ENCODE peak calls at places on chromosomes 2 and 18, in eight cellular contexts. Z, B, J, X, N, S, G and V are unnamed samples.

GRCh38 chr2:111222204-111222866 is 101.6 kb downstream of the BCL2L11 start:
- DNase-seq in G (no peak), J (no peak), Z (no peak), N (no peak), X (no peak), B (no peak), S (no peak), V (no peak)

GRCh38 chr18:46891742-46892214 is 25.5 kb downstream of the PIAS2 start:
- DNase-seq in B (no peak), N (no peak), X (no peak), S (no peak), J (no peak), G (no peak), Z (no peak), V (no peak)

GRCh38 chr18:49447810-49448745 is 12.4 kb downstream of the DYM start:
- DNase-seq in J (peak; percentile 20), B (peak; percentile 25), S (no peak), Z (no peak), X (peak; percentile 10), G (peak; percentile 65), N (peak; percentile 68), V (peak; percentile 75)

GRCh38 chr18:2425426-2426317 is 145.6 kb downstream of the METTL4 start:
- DNase-seq in X (no peak), S (no peak), B (no peak), J (no peak), N (peak; percentile 2), G (no peak), Z (no peak), V (peak; percentile 55)

GRCh38 chr2:173797586-173798263 is 167.4 kb downstream of the SP3 start:
- DNase-seq in N (no peak), G (no peak), J (no peak), Z (no peak), S (no peak), B (no peak), X (no peak), V (no peak)

GRCh38 chr2:51000849-51001617 is 30.9 kb downstream of the NRXN1 start:
- DNase-seq in S (no peak), J (no peak), N (no peak), B (no peak), X (no peak), G (no peak), Z (no peak), V (no peak)

GRCh38 chr2:28399946-28400345 is 7.3 kb downstream of the FOSL2 start:
- DNase-seq in S (no peak), J (no peak), B (no peak), X (no peak), Z (peak; percentile 25), N (no peak), G (no peak), V (no peak)

GRCh38 chr2:225512873-225513580 is 113.5 kb downstream of the NYAP2 start:
- DNase-seq in X (peak; percentile 79), J (no peak), Z (no peak), G (no peak), B (no peak), S (no peak), N (peak; percentile 59), V (peak; percentile 6)

GRCh38 chr2:28415010-28415409 is 22.4 kb downstream of the FOSL2 start:
- DNase-seq in S (peak; percentile 56), J (no peak), X (no peak), N (no peak), Z (peak; percentile 73), G (no peak), B (no peak), V (no peak)

GRCh38 chr2:200590090-200590489 is 4.3 kb downstream of the AOX1 start:
- DNase-seq in G (no peak), X (no peak), B (no peak), N (peak; percentile 48), J (no peak), Z (peak; percentile 66), S (no peak), V (peak; percentile 69)

GRCh38 chr2:159615187-159615935 is 987 bp downstream of the BAZ2B start:
- DNase-seq in J (peak; percentile 94), Z (peak; percentile 92), N (peak; percentile 93), X (peak; percentile 88), S (peak; percentile 96), G (peak; percentile 79), B (peak; percentile 11), V (peak; percentile 95)

GRCh38 chr18:76395609-76396008 is 99.4 kb downstream of the ZNF516 start:
- DNase-seq in S (no peak), Z (no peak), G (no peak), N (no peak), J (no peak), X (no peak), B (no peak), V (no peak)

GRCh38 chr2:126990605-126991532 is 92.2 kb downstream of the TEX51 start:
- DNase-seq in B (no peak), Z (no peak), N (no peak), G (no peak), X (no peak), J (no peak), S (no peak), V (no peak)

GRCh38 chr2:126982935-126983334 is 84.2 kb downstream of the TEX51 start:
- DNase-seq in X (no peak), N (no peak), G (no peak), B (no peak), S (no peak), J (no peak), Z (no peak), V (no peak)

GRCh38 chr2:126988482-126988881 is 89.8 kb downstream of the TEX51 start:
- DNase-seq in S (no peak), N (no peak), J (no peak), G (no peak), Z (no peak), B (no peak), X (no peak), V (no peak)

GRCh38 chr2:126990200-126990599 is 91.5 kb downstream of the TEX51 start:
- DNase-seq in S (no peak), Z (no peak), J (no peak), G (no peak), N (no peak), B (no peak), X (no peak), V (no peak)

GRCh38 chr2:126986788-126987187 is 88.1 kb downstream of the TEX51 start:
- DNase-seq in B (no peak), Z (no peak), N (no peak), X (no peak), J (no peak), S (no peak), G (no peak), V (no peak)
- H3K27me3 ChIP-seq in B (no peaks in the 10 kb centered on the region), Z (no peaks in the 10 kb centered on the region), N (peaks cover 17% of the 10 kb centered on the region), X (peaks cover 16% of the 10 kb centered on the region), J (no peaks in the 10 kb centered on the region), S (no peaks in the 10 kb centered on the region), G (no peaks in the 10 kb centered on the region), V (peaks cover 37% of the 10 kb centered on the region)

DNA sequence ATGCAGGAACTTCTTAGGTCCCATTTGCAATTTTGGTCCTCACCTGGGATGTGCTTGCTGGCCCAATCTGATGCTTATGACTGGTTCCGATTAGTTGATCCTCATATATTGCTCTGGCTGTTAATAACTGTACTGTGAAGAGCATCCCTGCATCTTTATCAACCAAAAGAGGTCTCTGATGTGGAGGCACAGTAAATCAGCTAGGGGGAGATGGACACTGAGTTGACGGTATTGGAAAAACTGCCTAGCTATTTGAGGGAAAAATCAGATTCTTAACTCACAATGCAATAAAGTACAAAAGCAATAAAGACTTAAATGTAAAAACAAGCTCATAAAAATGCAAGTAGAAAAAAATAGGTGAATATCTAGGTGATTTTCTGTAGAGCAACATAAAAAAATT is 188.0 kb upstream of the TCF4 start:
- DNase-seq in J (no peak), G (no peak), B (no peak), X (no peak), S (no peak), N (no peak), Z (no peak), V (no peak)
- H3K27me3 ChIP-seq in J (no peaks in the 10 kb centered on the region), G (no peaks in the 10 kb centered on the region), B (peaks cover 5% of the 10 kb centered on the region), X (no peaks in the 10 kb centered on the region), S (no peaks in the 10 kb centered on the region), N (no peaks in the 10 kb centered on the region), Z (no peaks in the 10 kb centered on the region), V (no peaks in the 10 kb centered on the region)

GRCh38 chr2:10163498-10164486 is 41.3 kb downstream of the RRM2 start:
- DNase-seq in J (no peak), Z (no peak), S (no peak), N (no peak), B (no peak), G (no peak), X (peak; percentile 28), V (peak; percentile 25)
- H3K27me3 ChIP-seq in J (no peaks in the 10 kb centered on the region), Z (no peaks in the 10 kb centered on the region), S (no peaks in the 10 kb centered on the region), N (no peaks in the 10 kb centered on the region), B (no peaks in the 10 kb centered on the region), G (no peaks in the 10 kb centered on the region), X (no peaks in the 10 kb centered on the region), V (no peaks in the 10 kb centered on the region)

DNA sequence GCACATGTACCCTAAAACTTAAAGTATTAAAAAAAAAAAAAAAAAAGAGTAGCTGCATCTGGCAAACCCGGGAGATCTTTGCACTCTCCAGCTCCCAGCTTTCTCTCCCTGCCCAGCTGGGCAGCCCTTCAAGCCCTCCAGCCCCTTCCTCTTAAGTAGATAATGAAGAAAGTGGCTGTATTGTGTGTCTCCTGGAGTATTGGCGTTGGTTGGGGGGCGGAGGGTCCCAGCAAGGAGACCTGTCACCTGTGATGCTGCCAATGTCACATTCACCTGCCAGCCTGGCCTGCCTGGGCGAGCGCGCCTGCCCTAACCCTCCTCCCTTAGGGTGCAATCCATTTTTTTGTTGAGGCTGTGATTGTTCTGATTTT is 2.0 kb downstream of the C2orf72 start:
- DNase-seq in S (no peak), G (no peak), Z (no peak), N (no peak), X (no peak), J (no peak), B (no peak), V (no peak)
- H3K27me3 ChIP-seq in S (peaks cover 60% of the 10 kb centered on the region), G (peaks cover 7% of the 10 kb centered on the region), Z (no peaks in the 10 kb centered on the region), N (peaks cover 22% of the 10 kb centered on the region), X (peaks cover 52% of the 10 kb centered on the region), J (peaks cover 20% of the 10 kb centered on the region), B (peaks cover 16% of the 10 kb centered on the region), V (peaks cover 54% of the 10 kb centered on the region)

DNA sequence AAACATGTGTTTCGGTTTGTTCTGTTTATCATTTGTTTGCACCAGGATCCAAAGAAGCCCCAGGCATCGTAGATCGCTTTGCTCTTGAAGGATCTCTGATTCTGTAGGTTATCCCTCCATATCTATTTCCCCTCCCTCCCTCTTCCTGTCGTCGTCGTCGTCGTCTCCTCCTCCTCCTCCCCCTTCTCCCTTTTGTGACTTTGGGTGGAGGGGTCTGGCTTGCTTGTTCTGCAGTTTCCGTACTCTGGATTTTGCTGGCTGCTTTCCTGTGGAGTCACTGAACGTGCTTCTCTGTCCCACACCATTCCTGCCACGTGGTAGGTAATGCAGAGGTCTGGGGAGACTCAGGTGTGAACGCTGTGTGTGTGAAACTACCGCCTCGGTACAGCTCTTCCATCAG is 225.0 kb downstream of the LDLRAD4 start:
- DNase-seq in N (no peak), X (no peak), G (no peak), Z (no peak), B (no peak), S (no peak), J (no peak), V (no peak)
- H3K27me3 ChIP-seq in N (peaks cover 3% of the 10 kb centered on the region), X (no peaks in the 10 kb centered on the region), G (no peaks in the 10 kb centered on the region), Z (no peaks in the 10 kb centered on the region), B (no peaks in the 10 kb centered on the region), S (no peaks in the 10 kb centered on the region), J (no peaks in the 10 kb centered on the region), V (peaks cover 5% of the 10 kb centered on the region)